ENCODE peak calls at places on chromosomes 7 and 10, in nine cellular contexts. One of them, this sample, is unnamed.

GRCh38 chr7:2042650-2043049 is 190.1 kb downstream of the MAD1L1 start:
- DNase-seq in NCI-H146: no peak
- DNase-seq in EH: no peak
- DNase-seq in GOT3: no peak
- DNase-seq in endothelial cell of umbilical vein: no peak
- DNase-seq in GM23248: no peak
- DNase-seq in frontal cortex: no peak
- DNase-seq in heart right ventricle: no peak
- DNase-seq in activated gamma-delta T cell treated with anti-CD3 and anti-CD28 coated beads, Interleukin-2, amount 50 U/mL, for 16 hours: no peak
- DNase-seq in this sample: no peak

GRCh38 chr7:115087437-115087836 is 165.5 kb downstream of the MDFIC start:
- DNase-seq in EH: peak; percentile 88
- DNase-seq in GOT3: no peak
- DNase-seq in endothelial cell of umbilical vein: peak; percentile 97
- DNase-seq in activated gamma-delta T cell treated with anti-CD3 and anti-CD28 coated beads, Interleukin-2, amount 50 U/mL, for 16 hours: no peak
- DNase-seq in heart right ventricle: peak; percentile 47
- DNase-seq in NCI-H146: no peak
- DNase-seq in frontal cortex: no peak
- DNase-seq in GM23248: peak; percentile 79
- DNase-seq in this sample: peak; percentile 89

GRCh38 chr7:115230882-115231508 is 309.1 kb downstream of the MDFIC start:
- DNase-seq in heart right ventricle: peak; percentile 6
- DNase-seq in GOT3: no peak
- DNase-seq in NCI-H146: no peak
- DNase-seq in GM23248: peak; percentile 96
- DNase-seq in activated gamma-delta T cell treated with anti-CD3 and anti-CD28 coated beads, Interleukin-2, amount 50 U/mL, for 16 hours: no peak
- DNase-seq in frontal cortex: no peak
- DNase-seq in EH: peak; percentile 89
- DNase-seq in endothelial cell of umbilical vein: peak; percentile 93
- DNase-seq in this sample: peak; percentile 76

GRCh38 chr10:29734980-29735627 is 100.3 kb upstream of the SVIL start:
- DNase-seq in frontal cortex: peak; percentile 64
- DNase-seq in GOT3: no peak
- DNase-seq in endothelial cell of umbilical vein: peak; percentile 42
- DNase-seq in activated gamma-delta T cell treated with anti-CD3 and anti-CD28 coated beads, Interleukin-2, amount 50 U/mL, for 16 hours: peak; percentile 24
- DNase-seq in EH: peak; percentile 46
- DNase-seq in heart right ventricle: peak; percentile 78
- DNase-seq in GM23248: peak; percentile 66
- DNase-seq in NCI-H146: peak; percentile 58
- DNase-seq in this sample: no peak

GRCh38 chr7:41825927-41826480 is 123.1 kb upstream of the INHBA start:
- DNase-seq in EH: peak; percentile 63
- DNase-seq in GM23248: peak; percentile 26
- DNase-seq in GOT3: no peak
- DNase-seq in heart right ventricle: no peak
- DNase-seq in NCI-H146: no peak
- DNase-seq in frontal cortex: no peak
- DNase-seq in endothelial cell of umbilical vein: peak; percentile 12
- DNase-seq in activated gamma-delta T cell treated with anti-CD3 and anti-CD28 coated beads, Interleukin-2, amount 50 U/mL, for 16 hours: no peak
- DNase-seq in this sample: no peak

GRCh38 chr10:115948415-115948814 is 324.6 kb downstream of the GFRA1 start:
- DNase-seq in heart right ventricle: no peak
- DNase-seq in NCI-H146: no peak
- DNase-seq in frontal cortex: no peak
- DNase-seq in endothelial cell of umbilical vein: no peak
- DNase-seq in GM23248: peak; percentile 56
- DNase-seq in GOT3: no peak
- DNase-seq in activated gamma-delta T cell treated with anti-CD3 and anti-CD28 coated beads, Interleukin-2, amount 50 U/mL, for 16 hours: no peak
- DNase-seq in EH: peak; percentile 66
- DNase-seq in this sample: no peak

GRCh38 chr7:33039257-33039904 is 23.2 kb downstream of the NT5C3A start:
- DNase-seq in activated gamma-delta T cell treated with anti-CD3 and anti-CD28 coated beads, Interleukin-2, amount 50 U/mL, for 16 hours: no peak
- DNase-seq in heart right ventricle: no peak
- DNase-seq in GM23248: peak; percentile 66
- DNase-seq in frontal cortex: no peak
- DNase-seq in GOT3: no peak
- DNase-seq in endothelial cell of umbilical vein: peak; percentile 58
- DNase-seq in NCI-H146: no peak
- DNase-seq in EH: peak; percentile 46
- DNase-seq in this sample: no peak

GRCh38 chr7:107693396-107693795 is 32.8 kb downstream of the SLC26A4 start:
- DNase-seq in heart right ventricle: no peak
- DNase-seq in NCI-H146: no peak
- DNase-seq in frontal cortex: no peak
- DNase-seq in GOT3: no peak
- DNase-seq in EH: no peak
- DNase-seq in activated gamma-delta T cell treated with anti-CD3 and anti-CD28 coated beads, Interleukin-2, amount 50 U/mL, for 16 hours: no peak
- DNase-seq in endothelial cell of umbilical vein: peak; percentile 40
- DNase-seq in GM23248: no peak
- DNase-seq in this sample: no peak

GRCh38 chr10:73871915-73872710 is 2.2 kb downstream of the CAMK2G start:
- DNase-seq in NCI-H146: no peak
- DNase-seq in heart right ventricle: no peak
- DNase-seq in GM23248: peak; percentile 68
- DNase-seq in GOT3: no peak
- DNase-seq in activated gamma-delta T cell treated with anti-CD3 and anti-CD28 coated beads, Interleukin-2, amount 50 U/mL, for 16 hours: no peak
- DNase-seq in EH: peak; percentile 50
- DNase-seq in endothelial cell of umbilical vein: no peak
- DNase-seq in frontal cortex: no peak
- DNase-seq in this sample: no peak

GRCh38 chr10:7789390-7789789 is 1.4 kb downstream of the ATP5F1C start:
- DNase-seq in GOT3: no peak
- DNase-seq in heart right ventricle: peak; percentile 66
- DNase-seq in NCI-H146: no peak
- DNase-seq in GM23248: peak; percentile 56
- DNase-seq in endothelial cell of umbilical vein: peak; percentile 17
- DNase-seq in frontal cortex: no peak
- DNase-seq in activated gamma-delta T cell treated with anti-CD3 and anti-CD28 coated beads, Interleukin-2, amount 50 U/mL, for 16 hours: no peak
- DNase-seq in EH: peak; percentile 54
- DNase-seq in this sample: no peak

GRCh38 chr10:2623675-2624274 is 443.6 kb upstream of the PFKP start:
- DNase-seq in endothelial cell of umbilical vein: no peak
- DNase-seq in activated gamma-delta T cell treated with anti-CD3 and anti-CD28 coated beads, Interleukin-2, amount 50 U/mL, for 16 hours: no peak
- DNase-seq in heart right ventricle: no peak
- DNase-seq in GOT3: no peak
- DNase-seq in EH: no peak
- DNase-seq in NCI-H146: no peak
- DNase-seq in frontal cortex: no peak
- DNase-seq in GM23248: no peak
- DNase-seq in this sample: no peak

GRCh38 chr7:32089256-32089655 is 19.0 kb upstream of the PDE1C start:
- DNase-seq in GOT3: no peak
- DNase-seq in frontal cortex: no peak
- DNase-seq in heart right ventricle: no peak
- DNase-seq in endothelial cell of umbilical vein: no peak
- DNase-seq in EH: no peak
- DNase-seq in NCI-H146: no peak
- DNase-seq in GM23248: no peak
- DNase-seq in activated gamma-delta T cell treated with anti-CD3 and anti-CD28 coated beads, Interleukin-2, amount 50 U/mL, for 16 hours: no peak
- DNase-seq in this sample: no peak

GRCh38 chr7:137990251-137990901 is 11.5 kb downstream of the CREB3L2 start:
- DNase-seq in NCI-H146: no peak
- DNase-seq in activated gamma-delta T cell treated with anti-CD3 and anti-CD28 coated beads, Interleukin-2, amount 50 U/mL, for 16 hours: no peak
- DNase-seq in heart right ventricle: peak; percentile 30
- DNase-seq in frontal cortex: no peak
- DNase-seq in EH: peak; percentile 98
- DNase-seq in GM23248: peak; percentile 92
- DNase-seq in GOT3: no peak
- DNase-seq in endothelial cell of umbilical vein: peak; percentile 99
- DNase-seq in this sample: peak; percentile 98

GRCh38 chr7:100003711-100004661 is 11.4 kb upstream of the ZKSCAN1 start:
- DNase-seq in endothelial cell of umbilical vein: peak; percentile 43
- DNase-seq in frontal cortex: peak; percentile 51
- DNase-seq in heart right ventricle: no peak
- DNase-seq in EH: no peak
- DNase-seq in NCI-H146: peak; percentile 87
- DNase-seq in GOT3: no peak
- DNase-seq in GM23248: no peak
- DNase-seq in activated gamma-delta T cell treated with anti-CD3 and anti-CD28 coated beads, Interleukin-2, amount 50 U/mL, for 16 hours: no peak
- DNase-seq in this sample: no peak

GRCh38 chr10:44310762-44311562 is 73.9 kb downstream of the CXCL12 start:
- DNase-seq in NCI-H146: peak; percentile 26
- DNase-seq in activated gamma-delta T cell treated with anti-CD3 and anti-CD28 coated beads, Interleukin-2, amount 50 U/mL, for 16 hours: peak; percentile 33
- DNase-seq in GOT3: no peak
- DNase-seq in EH: peak; percentile 83
- DNase-seq in frontal cortex: peak; percentile 83
- DNase-seq in heart right ventricle: peak; percentile 87
- DNase-seq in GM23248: peak; percentile 71
- DNase-seq in endothelial cell of umbilical vein: peak; percentile 53
- DNase-seq in this sample: peak; percentile 26

GRCh38 chr7:6576024-6576866 is 1.0 kb upstream of the ZDHHC4 start:
- DNase-seq in heart right ventricle: no peak
- DNase-seq in activated gamma-delta T cell treated with anti-CD3 and anti-CD28 coated beads, Interleukin-2, amount 50 U/mL, for 16 hours: no peak
- DNase-seq in frontal cortex: no peak
- DNase-seq in GOT3: no peak
- DNase-seq in NCI-H146: peak; percentile 29
- DNase-seq in GM23248: no peak
- DNase-seq in endothelial cell of umbilical vein: no peak
- DNase-seq in EH: peak; percentile 7
- DNase-seq in this sample: no peak